ENCODE peak calls at places on chromosomes 2 and 18, in eight cellular contexts. D is astrocyte of the cerebellum, Y is RWPE2, G is neural progenitor cell, O is GM12865, X is epithelial cell of esophagus, V is foreskin fibroblast, C is psoas muscle. A is an unnamed sample.

GRCh38 chr2:168127361-168127760 is 120.0 kb downstream of the STK39 start:
- DNase-seq in D (no peak), Y (no peak), G (no peak), O (no peak), X (no peak), V (no peak), C (no peak), A (no peak)

GRCh38 chr18:28087173-28087563 is 89.8 kb downstream of the CDH2 start:
- DNase-seq in D (no peak), Y (no peak), G (no peak), O (no peak), X (no peak), V (no peak), C (no peak), A (no peak)

GRCh38 chr2:133039531-133039930 is 369.5 kb upstream of the LYPD1 start:
- DNase-seq in D (no peak), Y (no peak), G (no peak), O (no peak), X (no peak), V (no peak), C (no peak), A (no peak)

GRCh38 chr18:361941-362913 is 94.4 kb upstream of the THOC1 start:
- DNase-seq in D (peak), Y (no peak), G (peak), O (no peak), X (no peak), V (peak), C (peak), A (no peak)

GRCh38 chr2:40488101-40488598 is 36.3 kb upstream of the SLC8A1 start:
- DNase-seq in D (no peak), Y (no peak), G (peak), O (no peak), X (peak), V (peak), C (no peak), A (no peak)

GRCh38 chr2:120591572-120591971 is 144.1 kb upstream of the GLI2 start:
- DNase-seq in D (no peak), Y (no peak), G (no peak), O (no peak), X (no peak), V (no peak), C (no peak), A (no peak)

GRCh38 chr2:99697811-99698568 is 208.2 kb upstream of the REV1 start:
- DNase-seq in D (peak), Y (no peak), G (no peak), O (no peak), X (peak), V (peak), C (peak), A (no peak)

GRCh38 chr2:188619146-188619545 is 327.5 kb downstream of the GULP1 start:
- DNase-seq in D (no peak), Y (no peak), G (no peak), O (no peak), X (no peak), V (no peak), C (no peak), A (no peak)

GRCh38 chr2:69660084-69660483 is 16.5 kb upstream of the AAK1 start:
- DNase-seq in D (no peak), Y (no peak), G (no peak), O (no peak), X (no peak), V (no peak), C (no peak), A (no peak)

GRCh38 chr18:48896875-48897511 is 53.8 kb downstream of the SMAD7 start:
- DNase-seq in D (no peak), Y (peak), G (peak), O (peak), X (no peak), V (no peak), C (peak), A (peak)

GRCh38 chr2:227503433-227504406 is 31.8 kb downstream of the AGFG1 start:
- DNase-seq in D (no peak), Y (no peak), G (no peak), O (no peak), X (peak), V (peak), C (peak), A (no peak)

GRCh38 chr2:66013456-66013855 is 421.5 kb upstream of the MEIS1 start:
- DNase-seq in D (no peak), Y (no peak), G (no peak), O (peak), X (no peak), V (no peak), C (no peak), A (no peak)

GRCh38 chr2:38652431-38653273 is 13.3 kb upstream of the GALM start:
- DNase-seq in D (no peak), Y (no peak), G (no peak), O (peak), X (no peak), V (no peak), C (no peak), A (no peak)

GRCh38 chr2:219560893-219561178 is 10.5 kb downstream of the OBSL1 start:
- DNase-seq in D (no peak), Y (no peak), G (no peak), O (no peak), X (no peak), V (no peak), C (no peak), A (no peak)

GRCh38 chr2:151815821-151816489 is 12.3 kb downstream of the ARL5A start:
- DNase-seq in D (no peak), Y (no peak), G (no peak), O (no peak), X (no peak), V (no peak), C (no peak), A (no peak)

GRCh38 chr18:63997606-63998005 is 27.7 kb downstream of the SERPINB8 start:
- DNase-seq in D (no peak), Y (no peak), G (no peak), O (no peak), X (peak), V (no peak), C (no peak), A (no peak)

GRCh38 chr2:49917654-49918053 is 763.3 kb upstream of the FSHR start:
- DNase-seq in D (no peak), Y (no peak), G (no peak), O (no peak), X (no peak), V (no peak), C (no peak), A (no peak)

GRCh38 chr18:49728542-49728941 is 84.8 kb downstream of the ACAA2 start:
- DNase-seq in D (no peak), Y (no peak), G (peak), O (peak), X (peak), V (no peak), C (peak), A (peak)

GRCh38 chr18:37628466-37629220 is 63.0 kb upstream of the CELF4 start:
- DNase-seq in D (no peak), Y (no peak), G (no peak), O (no peak), X (no peak), V (no peak), C (no peak), A (no peak)

GRCh38 chr18:23963443-23964185 is 50.9 kb upstream of the TTC39C start:
- DNase-seq in D (no peak), Y (no peak), G (no peak), O (no peak), X (peak), V (no peak), C (no peak), A (no peak)

GRCh38 chr2:104849618-104850097 is 4.3 kb upstream of the POU3F3 start:
- DNase-seq in D (peak), Y (no peak), G (peak), O (peak), X (peak), V (peak), C (peak), A (peak)

GRCh38 chr18:37769846-37770245 is 204.2 kb upstream of the CELF4 start:
- DNase-seq in D (no peak), Y (no peak), G (no peak), O (no peak), X (no peak), V (no peak), C (no peak), A (no peak)

GRCh38 chr18:30679285-30679930 is 363.1 kb downstream of the DSC3 start:
- DNase-seq in D (no peak), Y (no peak), G (no peak), O (no peak), X (no peak), V (no peak), C (no peak), A (no peak)

GRCh38 chr2:107986278-107987217 is at the start of gene SLC5A7:
- DNase-seq in D (no peak), Y (no peak), G (peak), O (no peak), X (no peak), V (no peak), C (no peak), A (peak)

GRCh38 chr2:196990092-196990491 is 63.6 kb upstream of the PGAP1 start:
- DNase-seq in D (no peak), Y (no peak), G (no peak), O (no peak), X (no peak), V (no peak), C (no peak), A (no peak)

GRCh38 chr2:77086478-77086877 is 435.7 kb downstream of the LRRTM4 start:
- DNase-seq in D (no peak), Y (no peak), G (no peak), O (no peak), X (no peak), V (no peak), C (no peak), A (no peak)

DNA sequence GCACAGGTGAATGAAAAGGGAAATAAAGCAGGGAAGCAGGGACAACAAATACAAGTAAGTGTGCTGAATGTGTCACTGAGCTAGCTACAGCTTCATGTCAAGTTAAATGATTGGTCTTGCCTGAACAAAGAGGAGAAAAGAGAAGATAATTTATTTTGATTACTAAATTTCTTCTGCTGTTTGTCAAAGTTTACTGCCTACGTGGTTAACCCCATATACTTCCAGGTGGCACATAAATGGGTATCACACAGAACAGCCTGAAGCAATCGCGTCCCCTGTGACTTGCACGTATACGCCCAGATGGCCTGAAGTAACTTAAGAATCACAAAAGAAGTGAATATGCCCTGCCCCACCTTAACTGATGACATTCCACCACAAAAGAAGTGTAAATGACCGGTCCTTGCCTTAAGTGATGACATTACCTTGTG is 434.2 kb downstream of the LRRTM4 start:
- DNase-seq in D (no peak), Y (no peak), G (no peak), O (no peak), X (no peak), V (no peak), C (no peak), A (no peak)
- H3K4me3 ChIP-seq in D (no peak), Y (no peak), G (peak), O (no peak), X (no peak), V (no peak), C (no peak), A (no peak)

DNA sequence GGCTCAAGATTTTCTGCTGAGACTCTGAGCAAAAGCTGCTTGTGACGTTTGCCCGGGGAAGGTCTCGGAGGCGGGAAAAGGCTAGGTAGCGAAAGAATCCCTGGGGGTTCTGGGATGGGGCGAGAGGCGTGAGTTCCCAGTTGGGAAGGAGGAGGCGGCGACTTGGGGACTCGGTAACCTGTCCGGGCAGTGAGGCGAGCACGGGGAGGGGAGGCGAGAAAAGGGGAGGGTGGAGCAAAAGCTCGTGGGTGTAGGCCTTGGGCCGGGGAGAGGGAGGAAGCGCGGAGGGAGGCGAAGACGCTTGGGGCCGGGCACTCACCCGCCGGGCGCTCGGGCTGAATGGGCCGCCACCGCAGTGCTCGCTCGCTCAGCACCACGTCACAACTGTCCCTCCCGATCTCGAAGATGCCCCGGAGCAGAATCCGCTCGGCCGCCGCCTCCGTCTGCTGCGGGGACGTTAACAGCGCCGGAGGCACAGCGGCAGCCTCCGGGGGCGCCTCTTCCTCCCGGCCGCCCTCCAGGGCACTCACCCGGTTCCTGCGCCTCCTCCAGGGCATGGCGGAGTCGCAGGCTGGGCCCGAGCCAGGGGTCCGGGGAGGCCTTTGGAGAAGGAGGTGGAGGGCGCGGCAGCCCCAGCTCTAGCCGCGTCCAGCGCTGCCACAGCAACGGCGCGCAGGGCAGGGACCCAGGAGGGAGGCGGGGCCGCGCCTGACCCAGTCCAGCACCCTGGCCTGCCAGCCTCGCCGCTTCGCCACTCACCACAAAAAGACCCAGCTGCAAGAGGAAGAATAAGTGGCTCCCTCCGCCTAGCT is at the start of gene CERKL:
- DNase-seq in D (no peak), Y (peak), G (peak), O (peak), X (peak), V (peak), C (peak), A (peak)
- TF ChIP-seq CTCF in D (no peak), Y (no peak), G (peak), O (no peak), X (no peak), V (peak), C (no peak), A (no peak)

DNA sequence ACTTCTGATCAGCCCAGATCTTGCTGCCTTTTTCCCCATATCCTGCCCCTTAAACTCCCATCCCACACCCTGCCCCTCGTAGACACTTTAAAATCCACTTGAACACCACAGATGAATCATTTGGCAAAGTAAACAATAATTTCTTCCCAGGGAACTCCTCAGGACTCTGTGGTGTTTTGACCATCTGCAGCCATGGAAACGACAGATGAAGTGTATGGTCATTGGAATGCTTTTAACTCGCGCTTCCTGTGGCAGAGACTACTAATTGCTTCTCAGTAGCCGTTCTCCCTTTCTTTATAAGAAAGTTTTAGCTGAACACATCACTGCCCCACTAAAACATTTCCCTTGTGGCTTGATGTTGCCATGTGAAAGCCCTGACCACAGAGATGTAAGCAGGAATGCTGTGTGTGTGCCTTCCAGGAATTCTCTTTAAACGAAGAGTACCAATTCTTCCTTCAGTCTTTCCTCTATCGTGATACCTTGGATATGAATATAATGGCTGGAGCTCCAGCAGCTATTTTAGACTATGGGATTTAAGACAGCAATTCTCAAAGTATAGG is 92.7 kb upstream of the PARD3B start:
- DNase-seq in D (peak), Y (peak), G (peak), O (no peak), X (peak), V (peak), C (peak), A (no peak)
- H3K4me3 ChIP-seq in D (no peak), Y (no peak), G (no peak), O (no peak), X (no peak), V (no peak), C (no peak), A (no peak)

GRCh38 chr2:112866128-112866835 is 29.7 kb upstream of the IL1B start:
- DNase-seq in D (no peak), Y (no peak), G (no peak), O (no peak), X (no peak), V (no peak), C (no peak), A (no peak)

GRCh38 chr2:112864072-112864471 is 27.5 kb upstream of the IL1B start:
- DNase-seq in D (no peak), Y (no peak), G (no peak), O (no peak), X (no peak), V (no peak), C (no peak), A (no peak)

GRCh38 chr2:112870851-112871830 is 34.6 kb upstream of the IL1B start:
- DNase-seq in D (no peak), Y (no peak), G (no peak), O (no peak), X (no peak), V (no peak), C (no peak), A (no peak)

GRCh38 chr2:112869258-112869842 is 32.8 kb upstream of the IL1B start:
- DNase-seq in D (peak), Y (peak), G (no peak), O (peak), X (peak), V (peak), C (peak), A (no peak)

DNA sequence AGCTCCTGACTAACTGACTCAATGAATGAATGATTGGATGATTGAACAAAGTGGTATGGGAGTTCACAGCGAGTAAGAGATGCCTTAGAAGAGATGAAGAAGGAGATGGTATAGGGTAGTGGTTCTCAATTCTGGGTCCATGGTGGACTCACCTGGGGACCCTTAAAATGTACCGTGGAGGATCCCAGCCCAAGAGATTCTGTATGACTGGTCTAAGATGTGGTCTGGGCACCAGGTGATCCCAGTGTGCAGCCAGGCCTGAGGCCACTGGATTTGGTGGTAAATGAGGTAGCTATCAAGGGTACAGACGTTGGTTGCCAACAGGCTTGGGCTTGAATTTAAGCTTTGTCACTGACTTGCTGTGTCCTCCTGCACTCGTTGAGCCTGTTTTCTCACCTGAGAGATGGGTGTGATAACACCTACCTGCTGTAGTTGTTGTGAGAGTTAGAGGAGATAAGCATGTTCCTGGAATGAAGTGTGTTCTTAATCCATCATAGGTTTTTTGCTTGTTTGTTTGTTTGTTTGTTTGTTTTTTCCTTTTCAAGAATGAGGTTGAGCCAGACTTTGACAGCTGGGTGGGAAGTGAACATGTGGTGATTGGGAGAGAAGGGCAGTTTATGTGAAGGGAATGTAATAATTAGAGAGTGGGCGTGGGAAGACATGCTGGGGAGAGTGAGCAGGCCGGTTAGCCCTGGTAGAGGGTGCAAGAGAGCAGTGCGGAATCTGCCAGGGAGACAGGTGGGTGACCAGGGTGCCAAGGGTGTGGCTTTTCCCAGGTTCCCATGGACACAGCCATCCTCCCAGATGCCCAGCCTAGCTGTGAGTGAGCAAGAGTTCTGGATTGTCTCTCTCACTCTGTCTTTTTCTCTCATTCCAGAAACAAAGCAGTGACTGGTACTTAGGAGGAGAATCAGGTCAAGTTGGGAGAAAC is 31.4 kb upstream of the IL1B start:
- DNase-seq in D (no peak), Y (no peak), G (no peak), O (no peak), X (peak), V (no peak), C (no peak), A (no peak)
- TF ChIP-seq CTCF in D (no peak), Y (no peak), G (no peak), O (no peak), X (peak), V (no peak), C (no peak), A (no peak)

DNA sequence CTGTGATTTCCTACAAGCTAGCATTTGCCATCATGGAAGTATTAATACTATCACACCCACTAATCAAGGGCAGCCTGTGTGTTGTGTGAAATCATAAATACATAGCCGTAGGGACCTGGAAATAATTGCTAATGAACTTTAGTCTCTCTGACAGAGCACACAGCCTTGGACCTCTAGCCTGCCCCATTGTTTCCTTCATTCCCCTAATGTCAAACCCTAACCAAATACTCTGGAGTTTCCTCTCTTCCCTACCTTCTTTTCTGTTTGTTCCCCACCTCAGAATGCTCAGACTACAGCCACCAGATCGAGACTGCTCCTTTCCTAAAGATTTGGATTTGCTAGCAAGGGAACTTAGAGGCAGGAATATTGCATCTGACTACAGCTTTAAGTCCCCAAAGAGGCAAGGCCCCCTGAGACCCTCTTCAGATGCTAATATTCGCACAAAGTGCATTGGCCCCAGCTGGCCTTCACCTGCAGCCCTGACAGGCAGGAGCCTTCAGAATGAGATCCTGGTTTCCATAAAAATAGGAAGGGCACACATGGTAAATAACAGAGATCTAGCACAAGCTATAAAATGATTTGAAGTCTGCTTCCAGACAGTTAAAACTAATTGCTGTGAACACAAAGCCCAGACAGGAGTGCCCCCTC is 279.3 kb upstream of the DCC start:
- DNase-seq in D (no peak), Y (no peak), G (no peak), O (no peak), X (no peak), V (no peak), C (no peak), A (no peak)
- H3K4me3 ChIP-seq in D (no peak), Y (no peak), G (no peak), O (no peak), X (no peak), V (no peak), C (no peak), A (no peak)